ENCODE peak calls at places on chromosome 21, in eight cellular contexts. I is naive thymus-derived CD8-positive, alpha-beta T cell; G is nucleus accumbens; P is GM03348; D is GM12865; Q is hepatic stellate cell; F is progenitor cell of endocrine pancreas; T is esophagus squamous epithelium. A is an unnamed sample.

GRCh38 chr21:29114765-29115164 is 15.7 kb upstream of the MAP3K7CL start:
- DNase-seq in I (no peak), G (no peak), P (peak; percentile 51), D (no peak), Q (peak; percentile 76), F (no peak), T (no peak), A (peak; percentile 88)

GRCh38 chr21:41957991-41958766 is 4.4 kb upstream of the C2CD2 start:
- DNase-seq in I (no peak), G (no peak), P (peak; percentile 90), D (no peak), Q (peak; percentile 91), F (no peak), T (no peak), A (peak; percentile 92)

GRCh38 chr21:32584472-32584871 is 851 bp downstream of the TCP10L start:
- DNase-seq in I (no peak), G (no peak), P (no peak), D (no peak), Q (no peak), F (no peak), T (no peak), A (no peak)

GRCh38 chr21:25103500-25104207 is 503.6 kb downstream of the MRPL39 start:
- DNase-seq in I (no peak), G (no peak), P (no peak), D (no peak), Q (no peak), F (no peak), T (no peak), A (peak; percentile 81)

GRCh38 chr21:40714516-40714915 is 132.4 kb downstream of the DSCAM start:
- DNase-seq in I (no peak), G (no peak), P (no peak), D (no peak), Q (no peak), F (no peak), T (no peak), A (no peak)

GRCh38 chr21:38277501-38278111 is 20.8 kb downstream of the KCNJ15 start:
- DNase-seq in I (no peak), G (no peak), P (peak; percentile 79), D (no peak), Q (peak; percentile 74), F (no peak), T (no peak), A (peak; percentile 100)

GRCh38 chr21:27380303-27380702 is 413.4 kb upstream of the ADAMTS5 start:
- DNase-seq in I (no peak), G (no peak), P (peak; percentile 32), D (no peak), Q (no peak), F (no peak), T (no peak), A (no peak)

GRCh38 chr21:14968821-14969220 is 96.0 kb downstream of the NRIP1 start:
- DNase-seq in I (no peak), G (no peak), P (peak; percentile 57), D (no peak), Q (no peak), F (no peak), T (no peak), A (peak; percentile 57)

GRCh38 chr21:16169102-16169511 is 439.3 kb downstream of the USP25 start:
- DNase-seq in I (no peak), G (no peak), P (peak; percentile 21), D (no peak), Q (no peak), F (no peak), T (no peak), A (peak; percentile 82)

GRCh38 chr21:38037416-38037815 is 121.2 kb upstream of the KCNJ6 start:
- DNase-seq in I (no peak), G (no peak), P (no peak), D (no peak), Q (no peak), F (no peak), T (no peak), A (peak; percentile 27)

GRCh38 chr21:17527240-17527639 is 14.4 kb downstream of the CXADR start:
- DNase-seq in I (no peak), G (no peak), P (no peak), D (no peak), Q (no peak), F (no peak), T (no peak), A (peak; percentile 87)

GRCh38 chr21:36854391-36854790 is 112.1 kb downstream of the HLCS start:
- DNase-seq in I (peak; percentile 7), G (peak; percentile 16), P (peak; percentile 28), D (peak; percentile 49), Q (no peak), F (peak; percentile 31), T (no peak), A (no peak)

GRCh38 chr21:37424987-37425386 is 58.4 kb downstream of the DYRK1A start:
- DNase-seq in I (no peak), G (no peak), P (no peak), D (no peak), Q (no peak), F (no peak), T (no peak), A (no peak)

GRCh38 chr21:41593784-41594138 is 85.8 kb upstream of the TMPRSS2 start:
- DNase-seq in I (no peak), G (no peak), P (peak; percentile 2), D (no peak), Q (no peak), F (no peak), T (no peak), A (no peak)

GRCh38 chr21:32593690-32594089 is 8.4 kb upstream of the TCP10L start:
- DNase-seq in I (no peak), G (no peak), P (no peak), D (no peak), Q (no peak), F (no peak), T (no peak), A (no peak)

GRCh38 chr21:43300496-43301423 is 126.2 kb downstream of the SIK1 start:
- DNase-seq in I (no peak), G (no peak), P (no peak), D (no peak), Q (peak; percentile 74), F (no peak), T (no peak), A (no peak)

GRCh38 chr21:45476582-45476981 is 65.7 kb downstream of the SLC19A1 start:
- DNase-seq in I (no peak), G (no peak), P (no peak), D (no peak), Q (no peak), F (no peak), T (no peak), A (no peak)

GRCh38 chr21:25722631-25723030 is 12.1 kb downstream of the ATP5PF start:
- DNase-seq in I (no peak), G (no peak), P (no peak), D (no peak), Q (no peak), F (no peak), T (no peak), A (no peak)

GRCh38 chr21:37593740-37594471 is 227.3 kb downstream of the DYRK1A start:
- DNase-seq in I (no peak), G (no peak), P (no peak), D (no peak), Q (no peak), F (no peak), T (no peak), A (no peak)

GRCh38 chr21:9774347-9774746 is 747.0 kb upstream of the TPTE start:
- DNase-seq in I (no peak), G (no peak), P (no peak), D (no peak), Q (no peak), F (no peak), T (no peak), A (no peak)

GRCh38 chr21:43317254-43317748 is 109.6 kb downstream of the SIK1 start:
- DNase-seq in I (no peak), G (no peak), P (no peak), D (no peak), Q (no peak), F (no peak), T (no peak), A (no peak)

GRCh38 chr21:37537391-37537996 is 170.9 kb downstream of the DYRK1A start:
- DNase-seq in I (no peak), G (no peak), P (no peak), D (no peak), Q (no peak), F (no peak), T (no peak), A (no peak)

GRCh38 chr21:42097860-42098259 is 26.7 kb downstream of the UMODL1 start:
- DNase-seq in I (no peak), G (no peak), P (peak; percentile 93), D (no peak), Q (peak; percentile 99), F (no peak), T (no peak), A (peak; percentile 98)

GRCh38 chr21:41973861-41974751 is 20.3 kb upstream of the C2CD2 start:
- DNase-seq in I (no peak), G (no peak), P (no peak), D (peak; percentile 77), Q (no peak), F (no peak), T (no peak), A (no peak)

GRCh38 chr21:37220433-37220980 is 46.6 kb downstream of the VPS26C start:
- DNase-seq in I (peak; percentile 15), G (no peak), P (peak; percentile 74), D (no peak), Q (peak; percentile 56), F (no peak), T (no peak), A (peak; percentile 40)

GRCh38 chr21:19228241-19228640 is 824.7 kb upstream of the TMPRSS15 start:
- DNase-seq in I (no peak), G (no peak), P (no peak), D (no peak), Q (no peak), F (no peak), T (no peak), A (no peak)

GRCh38 chr21:40717008-40717407 is 129.9 kb downstream of the DSCAM start:
- DNase-seq in I (no peak), G (no peak), P (no peak), D (no peak), Q (no peak), F (no peak), T (no peak), A (no peak)

GRCh38 chr21:33690874-33691273 is 48.6 kb downstream of the ITSN1 start:
- DNase-seq in I (no peak), G (no peak), P (no peak), D (peak; percentile 49), Q (no peak), F (no peak), T (no peak), A (no peak)

GRCh38 chr21:38503588-38503987 is 5.3 kb upstream of the ERG start:
- DNase-seq in I (no peak), G (no peak), P (peak; percentile 28), D (no peak), Q (no peak), F (no peak), T (no peak), A (peak; percentile 93)

GRCh38 chr21:35257413-35257812 is 208.3 kb upstream of the RUNX1 start:
- DNase-seq in I (no peak), G (no peak), P (peak; percentile 51), D (no peak), Q (peak; percentile 36), F (no peak), T (no peak), A (peak; percentile 93)